ENCODE peak calls at places on chromosomes 13 and 19, in five cellular contexts. One of them, this sample, is unnamed.

GRCh38 chr19:45663800-45664199 is 4.2 kb upstream of the GIPR start:
- DNase-seq in NCI-H1417: no peak
- DNase-seq in stimulated activated CD8-positive, alpha-beta memory T cell treated with anti-CD3 and anti-CD28 coated beads, Interleukin-12 subunit alpha, Interleukin-12 subunit beta, amount 100 ng/mL, for 1 hour: no peak
- DNase-seq in PC-9: no peak
- DNase-seq in esophagus muscularis mucosa: no peak
- DNase-seq in this sample: no peak

GRCh38 chr13:106529415-106530208 is 5.8 kb downstream of the EFNB2 start:
- DNase-seq in NCI-H1417: no peak
- DNase-seq in stimulated activated CD8-positive, alpha-beta memory T cell treated with anti-CD3 and anti-CD28 coated beads, Interleukin-12 subunit alpha, Interleukin-12 subunit beta, amount 100 ng/mL, for 1 hour: no peak
- DNase-seq in PC-9: no peak
- DNase-seq in esophagus muscularis mucosa: no peak
- DNase-seq in this sample: no peak

GRCh38 chr13:50991624-50992610 is 82.3 kb downstream of the RNASEH2B start:
- DNase-seq in NCI-H1417: no peak
- DNase-seq in stimulated activated CD8-positive, alpha-beta memory T cell treated with anti-CD3 and anti-CD28 coated beads, Interleukin-12 subunit alpha, Interleukin-12 subunit beta, amount 100 ng/mL, for 1 hour: no peak
- DNase-seq in PC-9: no peak
- DNase-seq in esophagus muscularis mucosa: no peak
- DNase-seq in this sample: no peak

GRCh38 chr13:29472317-29472961 is 123.0 kb downstream of the SLC7A1 start:
- DNase-seq in NCI-H1417: peak; percentile 10
- DNase-seq in stimulated activated CD8-positive, alpha-beta memory T cell treated with anti-CD3 and anti-CD28 coated beads, Interleukin-12 subunit alpha, Interleukin-12 subunit beta, amount 100 ng/mL, for 1 hour: peak; percentile 15
- DNase-seq in PC-9: no peak
- DNase-seq in esophagus muscularis mucosa: no peak
- DNase-seq in this sample: peak; percentile 41

GRCh38 chr19:17329768-17330545 is 4.7 kb downstream of the ANO8 start:
- DNase-seq in NCI-H1417: no peak
- DNase-seq in stimulated activated CD8-positive, alpha-beta memory T cell treated with anti-CD3 and anti-CD28 coated beads, Interleukin-12 subunit alpha, Interleukin-12 subunit beta, amount 100 ng/mL, for 1 hour: no peak
- DNase-seq in PC-9: peak; percentile 33
- DNase-seq in esophagus muscularis mucosa: no peak
- DNase-seq in this sample: no peak

GRCh38 chr13:59677966-59678814 is 485.5 kb downstream of the DIAPH3 start:
- DNase-seq in NCI-H1417: peak; percentile 51
- DNase-seq in stimulated activated CD8-positive, alpha-beta memory T cell treated with anti-CD3 and anti-CD28 coated beads, Interleukin-12 subunit alpha, Interleukin-12 subunit beta, amount 100 ng/mL, for 1 hour: no peak
- DNase-seq in PC-9: no peak
- DNase-seq in esophagus muscularis mucosa: no peak
- DNase-seq in this sample: peak; percentile 62

GRCh38 chr13:110932588-110932987 is 17.7 kb upstream of the ANKRD10 start:
- DNase-seq in NCI-H1417: no peak
- DNase-seq in stimulated activated CD8-positive, alpha-beta memory T cell treated with anti-CD3 and anti-CD28 coated beads, Interleukin-12 subunit alpha, Interleukin-12 subunit beta, amount 100 ng/mL, for 1 hour: no peak
- DNase-seq in PC-9: no peak
- DNase-seq in esophagus muscularis mucosa: no peak
- DNase-seq in this sample: no peak

GRCh38 chr13:94858856-94859811 is 146.8 kb upstream of the SOX21 start:
- DNase-seq in NCI-H1417: no peak
- DNase-seq in stimulated activated CD8-positive, alpha-beta memory T cell treated with anti-CD3 and anti-CD28 coated beads, Interleukin-12 subunit alpha, Interleukin-12 subunit beta, amount 100 ng/mL, for 1 hour: no peak
- DNase-seq in PC-9: peak; percentile 24
- DNase-seq in esophagus muscularis mucosa: no peak
- DNase-seq in this sample: no peak

GRCh38 chr13:78679329-78679728 is 20.4 kb upstream of the OBI1 start:
- DNase-seq in NCI-H1417: no peak
- DNase-seq in stimulated activated CD8-positive, alpha-beta memory T cell treated with anti-CD3 and anti-CD28 coated beads, Interleukin-12 subunit alpha, Interleukin-12 subunit beta, amount 100 ng/mL, for 1 hour: no peak
- DNase-seq in PC-9: no peak
- DNase-seq in esophagus muscularis mucosa: no peak
- DNase-seq in this sample: no peak

GRCh38 chr19:32345261-32346207 is at the start of gene ZNF507:
- DNase-seq in NCI-H1417: peak; percentile 91
- DNase-seq in stimulated activated CD8-positive, alpha-beta memory T cell treated with anti-CD3 and anti-CD28 coated beads, Interleukin-12 subunit alpha, Interleukin-12 subunit beta, amount 100 ng/mL, for 1 hour: peak; percentile 71
- DNase-seq in PC-9: peak; percentile 49
- DNase-seq in esophagus muscularis mucosa: peak; percentile 94
- DNase-seq in this sample: peak; percentile 36

GRCh38 chr13:20461860-20462532 is 63.7 kb downstream of the CRYL1 start:
- DNase-seq in NCI-H1417: no peak
- DNase-seq in stimulated activated CD8-positive, alpha-beta memory T cell treated with anti-CD3 and anti-CD28 coated beads, Interleukin-12 subunit alpha, Interleukin-12 subunit beta, amount 100 ng/mL, for 1 hour: no peak
- DNase-seq in PC-9: no peak
- DNase-seq in esophagus muscularis mucosa: peak; percentile 31
- DNase-seq in this sample: no peak

GRCh38 chr19:35313614-35314013 is 15.4 kb upstream of the CD22 start:
- DNase-seq in NCI-H1417: no peak
- DNase-seq in stimulated activated CD8-positive, alpha-beta memory T cell treated with anti-CD3 and anti-CD28 coated beads, Interleukin-12 subunit alpha, Interleukin-12 subunit beta, amount 100 ng/mL, for 1 hour: no peak
- DNase-seq in PC-9: peak; percentile 82
- DNase-seq in esophagus muscularis mucosa: no peak
- DNase-seq in this sample: no peak

GRCh38 chr19:29547981-29548380 is 22.2 kb downstream of the VSTM2B start:
- DNase-seq in NCI-H1417: no peak
- DNase-seq in stimulated activated CD8-positive, alpha-beta memory T cell treated with anti-CD3 and anti-CD28 coated beads, Interleukin-12 subunit alpha, Interleukin-12 subunit beta, amount 100 ng/mL, for 1 hour: no peak
- DNase-seq in PC-9: no peak
- DNase-seq in esophagus muscularis mucosa: no peak
- DNase-seq in this sample: no peak

GRCh38 chr13:64997438-64997837 is 2232.7 kb downstream of the PCDH9 start:
- DNase-seq in NCI-H1417: no peak
- DNase-seq in stimulated activated CD8-positive, alpha-beta memory T cell treated with anti-CD3 and anti-CD28 coated beads, Interleukin-12 subunit alpha, Interleukin-12 subunit beta, amount 100 ng/mL, for 1 hour: no peak
- DNase-seq in PC-9: no peak
- DNase-seq in esophagus muscularis mucosa: no peak
- DNase-seq in this sample: no peak

GRCh38 chr19:42254083-42254849 is 662 bp downstream of the ERF start:
- DNase-seq in NCI-H1417: peak; percentile 61
- DNase-seq in stimulated activated CD8-positive, alpha-beta memory T cell treated with anti-CD3 and anti-CD28 coated beads, Interleukin-12 subunit alpha, Interleukin-12 subunit beta, amount 100 ng/mL, for 1 hour: peak; percentile 68
- DNase-seq in PC-9: no peak
- DNase-seq in esophagus muscularis mucosa: peak; percentile 96
- DNase-seq in this sample: no peak

GRCh38 chr19:45952691-45953505 is 20.8 kb downstream of the NOVA2 start:
- DNase-seq in NCI-H1417: peak; percentile 18
- DNase-seq in stimulated activated CD8-positive, alpha-beta memory T cell treated with anti-CD3 and anti-CD28 coated beads, Interleukin-12 subunit alpha, Interleukin-12 subunit beta, amount 100 ng/mL, for 1 hour: no peak
- DNase-seq in PC-9: no peak
- DNase-seq in esophagus muscularis mucosa: no peak
- DNase-seq in this sample: peak; percentile 26

GRCh38 chr19:9857920-9858746 is 23.0 kb downstream of the PIN1 start:
- DNase-seq in NCI-H1417: no peak
- DNase-seq in stimulated activated CD8-positive, alpha-beta memory T cell treated with anti-CD3 and anti-CD28 coated beads, Interleukin-12 subunit alpha, Interleukin-12 subunit beta, amount 100 ng/mL, for 1 hour: no peak
- DNase-seq in PC-9: no peak
- DNase-seq in esophagus muscularis mucosa: no peak
- DNase-seq in this sample: no peak

GRCh38 chr19:49200238-49200862 is 42.8 kb downstream of the TRPM4 start:
- DNase-seq in NCI-H1417: no peak
- DNase-seq in stimulated activated CD8-positive, alpha-beta memory T cell treated with anti-CD3 and anti-CD28 coated beads, Interleukin-12 subunit alpha, Interleukin-12 subunit beta, amount 100 ng/mL, for 1 hour: no peak
- DNase-seq in PC-9: no peak
- DNase-seq in esophagus muscularis mucosa: no peak
- DNase-seq in this sample: no peak

This sample was measured in NCI-H748 treated with DMSO at 0.1 percent for 48 hours.